ENCODE peak calls at places on chromosome 6, in four cellular contexts. I, T, E and B are unnamed samples.

GRCh38 chr6:13302751-13303667 is 25.3 kb downstream of the TBC1D7 start:
- DNase-seq in T (peak; percentile 73), E (peak; percentile 42), I (peak; percentile 75), B (peak; percentile 92)

GRCh38 chr6:90302320-90302719 is 5.7 kb upstream of the BACH2 start:
- DNase-seq in I (no peak), E (no peak), T (no peak), B (no peak)

GRCh38 chr6:3913077-3913957 is 64.1 kb downstream of the FAM50B start:
- DNase-seq in E (no peak), I (peak; percentile 88), T (peak; percentile 87), B (no peak)

GRCh38 chr6:136244061-136244616 is 6.0 kb downstream of the MTFR2 start:
- DNase-seq in I (no peak), E (no peak), T (no peak), B (no peak)

GRCh38 chr6:134741193-134741521 is 208.7 kb downstream of the ALDH8A1 start:
- DNase-seq in E (no peak), T (no peak), I (no peak), B (no peak)

GRCh38 chr6:37373822-37374514 is 20.2 kb downstream of the RNF8 start:
- DNase-seq in I (no peak), E (no peak), T (no peak), B (no peak)

GRCh38 chr6:164925681-164926530 is 383.5 kb downstream of the C6orf118 start:
- DNase-seq in I (no peak), T (no peak), E (no peak), B (no peak)

GRCh38 chr6:41600499-41601247 is 37.6 kb upstream of the MDFI start:
- DNase-seq in I (no peak), T (no peak), E (no peak), B (no peak)

GRCh38 chr6:73452107-73452461 is at the start of gene CGAS:
- DNase-seq in E (peak; percentile 46), I (peak; percentile 85), T (peak; percentile 80), B (peak; percentile 92)

GRCh38 chr6:142820336-142821016 is 124.5 kb downstream of the HIVEP2 start:
- DNase-seq in I (no peak), T (no peak), E (no peak), B (no peak)

GRCh38 chr6:34174846-34175399 is 29.0 kb upstream of the GRM4 start:
- DNase-seq in T (no peak), E (no peak), I (no peak), B (no peak)

GRCh38 chr6:11869656-11870340 is 91.2 kb upstream of the ADTRP start:
- DNase-seq in T (peak; percentile 53), E (no peak), I (no peak), B (no peak)

GRCh38 chr6:36660771-36661471 is 17.6 kb upstream of the CDKN1A start:
- DNase-seq in E (no peak), I (peak; percentile 66), T (peak; percentile 55), B (no peak)

GRCh38 chr6:142925575-142926110 is 19.3 kb downstream of the HIVEP2 start:
- DNase-seq in I (no peak), E (no peak), T (no peak), B (no peak)

GRCh38 chr6:136921521-136921935 is 573 bp upstream of the SLC35D3 start:
- DNase-seq in I (no peak), T (peak; percentile 17), E (no peak), B (no peak)

GRCh38 chr6:33297956-33298772 is 578 bp downstream of the RGL2 start:
- DNase-seq in E (peak; percentile 40), T (peak; percentile 74), I (peak; percentile 81), B (peak; percentile 94)

GRCh38 chr6:167932468-167933276 is 64.8 kb upstream of the KIF25 start:
- DNase-seq in I (no peak), T (peak; percentile 52), E (no peak), B (peak; percentile 47)

GRCh38 chr6:31928672-31928939 is 1.1 kb downstream of the C2 start:
- DNase-seq in E (no peak), T (no peak), I (no peak), B (no peak)

GRCh38 chr6:160226118-160226541 is 32.5 kb downstream of the SLC22A2 start:
- DNase-seq in T (no peak), E (no peak), I (no peak), B (no peak)

GRCh38 chr6:44843734-44844133 is 456.2 kb downstream of the CDC5L start:
- DNase-seq in T (no peak), I (no peak), E (no peak), B (no peak)

GRCh38 chr6:26180346-26180745 is 93.1 kb downstream of the HFE start:
- DNase-seq in E (no peak), I (no peak), T (no peak), B (no peak)

GRCh38 chr6:56802570-56802969 is 152.3 kb upstream of the BEND6 start:
- DNase-seq in I (no peak), T (no peak), E (no peak), B (no peak)

GRCh38 chr6:17456711-17457110 is 63.3 kb downstream of the CAP2 start:
- DNase-seq in E (no peak), T (no peak), I (no peak), B (peak; percentile 26)

GRCh38 chr6:44499609-44500008 is 112.1 kb downstream of the CDC5L start:
- DNase-seq in T (no peak), E (no peak), I (peak; percentile 26), B (no peak)

GRCh38 chr6:36351152-36351571 is 14.5 kb upstream of the BNIP5 start:
- DNase-seq in E (no peak), T (no peak), I (peak; percentile 62), B (no peak)

GRCh38 chr6:21227486-21227885 is 366.1 kb upstream of the SOX4 start:
- DNase-seq in E (no peak), I (no peak), T (no peak), B (no peak)

GRCh38 chr6:65531545-65531944 is 175.5 kb downstream of the EYS start:
- DNase-seq in E (no peak), I (no peak), T (no peak), B (no peak)

GRCh38 chr6:133892444-133893323 is 3.8 kb downstream of the TCF21 start:
- DNase-seq in I (no peak), E (no peak), T (no peak), B (no peak)

GRCh38 chr6:3394671-3395070 is 62.2 kb downstream of the SLC22A23 start:
- DNase-seq in E (no peak), I (no peak), T (no peak), B (no peak)

GRCh38 chr6:2768125-2768524 is 2.9 kb downstream of the WRNIP1 start:
- DNase-seq in T (no peak), E (no peak), I (no peak), B (no peak)

GRCh38 chr6:51655517-51655916 is 431.9 kb downstream of the PKHD1 start:
- DNase-seq in E (no peak), T (no peak), I (no peak), B (no peak)

GRCh38 chr6:6317825-6318733 is 2.4 kb downstream of the F13A1 start:
- DNase-seq in I (no peak), E (no peak), T (no peak), B (no peak)

GRCh38 chr6:159107451-159108260 is 61.5 kb upstream of the FNDC1 start:
- DNase-seq in I (no peak), T (no peak), E (no peak), B (no peak)

GRCh38 chr6:107809966-107810365 is 14.1 kb downstream of the SCML4 start:
- DNase-seq in I (peak; percentile 32), E (no peak), T (no peak), B (peak; percentile 70)

GRCh38 chr6:25962368-25963127 is at the start of gene TRIM38:
- DNase-seq in E (peak; percentile 22), I (peak; percentile 88), T (peak; percentile 81), B (peak; percentile 93)

GRCh38 chr6:151248295-151248694 is 8.5 kb downstream of the AKAP12 start:
- DNase-seq in I (no peak), E (no peak), T (no peak), B (no peak)

GRCh38 chr6:5167501-5167900 is 82.4 kb downstream of the PPP1R3G start:
- DNase-seq in I (no peak), T (no peak), E (no peak), B (no peak)